ENCODE peak calls at places on chromosomes 12 and 14, in six cellular contexts. L, M, E, F, S and X are unnamed samples.

GRCh38 chr14:82621881-82622450 is 1088.3 kb upstream of the SEL1L start:
- DNase-seq in F (no peak), L (no peak), S (no peak), E (no peak), M (no peak), X (no peak)

GRCh38 chr12:114884535-114884934 is 200.6 kb upstream of the TBX3 start:
- DNase-seq in L (no peak), M (no peak), E (no peak), S (no peak), F (no peak), X (no peak)

GRCh38 chr12:83996671-83997070 is 915.9 kb downstream of the SLC6A15 start:
- DNase-seq in E (no peak), L (no peak), F (no peak), M (no peak), S (no peak), X (no peak)

GRCh38 chr12:77943466-77943865 is 112.8 kb downstream of the NAV3 start:
- DNase-seq in F (no peak), S (peak), L (no peak), M (no peak), E (no peak), X (no peak)

GRCh38 chr12:29157486-29157946 is 8.4 kb downstream of the FAR2 start:
- DNase-seq in M (no peak), L (no peak), S (no peak), E (no peak), F (no peak), X (no peak)

GRCh38 chr12:117352260-117352659 is 9.2 kb downstream of the NOS1 start:
- DNase-seq in E (no peak), F (peak), M (no peak), S (no peak), L (no peak), X (no peak)

GRCh38 chr14:95895720-95896119 is 19.1 kb downstream of the TUNAR start:
- DNase-seq in M (peak), L (no peak), F (no peak), S (peak), E (no peak), X (no peak)

GRCh38 chr12:47776471-47777143 is 3.6 kb downstream of the SLC48A1 start:
- DNase-seq in F (no peak), L (no peak), E (no peak), S (no peak), M (no peak), X (no peak)

GRCh38 chr12:116592116-116592637 is 33.0 kb downstream of the MAP1LC3B2 start:
- DNase-seq in S (no peak), M (no peak), E (peak), F (no peak), L (peak), X (no peak)

GRCh38 chr12:114013601-114014345 is 47.6 kb upstream of the RBM19 start:
- DNase-seq in E (no peak), S (no peak), M (peak), F (peak), L (no peak), X (no peak)

GRCh38 chr12:46808955-46809697 is 16.7 kb downstream of the SLC38A4 start:
- DNase-seq in L (no peak), S (no peak), M (no peak), F (no peak), E (no peak), X (no peak)

GRCh38 chr12:120686151-120686689 is 729 bp upstream of the MLEC start:
- DNase-seq in L (peak), S (peak), E (peak), M (peak), F (peak), X (peak)

GRCh38 chr12:50419112-50419909 is 18.6 kb downstream of the LARP4 start:
- DNase-seq in E (no peak), M (no peak), F (no peak), L (no peak), S (no peak), X (no peak)

GRCh38 chr12:117854339-117855012 is 114.3 kb downstream of the KSR2 start:
- DNase-seq in F (peak), S (peak), L (no peak), M (peak), E (no peak), X (no peak)

GRCh38 chr12:77377116-77377515 is 311.7 kb upstream of the E2F7 start:
- DNase-seq in F (no peak), L (no peak), E (no peak), S (no peak), M (no peak), X (no peak)

GRCh38 chr14:105486974-105487448 is 325 bp downstream of the CRIP1 start:
- DNase-seq in F (no peak), E (peak), M (no peak), L (no peak), S (no peak), X (peak)

GRCh38 chr14:64800000-64800399 is 79.7 kb downstream of the SPTB start:
- DNase-seq in E (no peak), L (no peak), M (peak), S (peak), F (peak), X (no peak)

GRCh38 chr14:104475802-104476201 is 103.8 kb upstream of the C14orf180 start:
- DNase-seq in S (no peak), E (no peak), M (no peak), F (no peak), L (no peak), X (no peak)

GRCh38 chr12:54262403-54262925 is 17.5 kb downstream of the CBX5 start:
- DNase-seq in F (peak), E (no peak), S (no peak), L (no peak), M (no peak), X (no peak)

GRCh38 chr12:89469361-89469760 is 55.2 kb downstream of the GALNT4 start:
- DNase-seq in M (no peak), E (no peak), S (no peak), F (no peak), L (no peak), X (no peak)

GRCh38 chr14:106844608-106845285 is 1318.4 kb downstream of the TMEM121 start:
- DNase-seq in L (peak), S (peak), F (no peak), E (peak), M (peak), X (no peak)

GRCh38 chr12:24596768-24597388 is 352.0 kb downstream of the BCAT1 start:
- DNase-seq in M (peak), F (peak), E (no peak), L (no peak), S (peak), X (no peak)

GRCh38 chr12:81888341-81888740 is 129.2 kb upstream of the PPFIA2 start:
- DNase-seq in E (no peak), S (no peak), F (no peak), L (no peak), M (no peak), X (no peak)

GRCh38 chr12:100127766-100128508 is 14.7 kb downstream of the BLTP3B start:
- DNase-seq in L (no peak), F (no peak), S (no peak), M (peak), E (no peak), X (no peak)

GRCh38 chr14:69896080-69896479 is 16.9 kb downstream of the SMOC1 start:
- DNase-seq in L (no peak), M (no peak), S (no peak), E (no peak), F (no peak), X (no peak)

GRCh38 chr12:71636704-71637115 is 26.9 kb downstream of the ZFC3H1 start:
- DNase-seq in M (peak), S (peak), E (no peak), F (peak), L (no peak), X (no peak)

DNA sequence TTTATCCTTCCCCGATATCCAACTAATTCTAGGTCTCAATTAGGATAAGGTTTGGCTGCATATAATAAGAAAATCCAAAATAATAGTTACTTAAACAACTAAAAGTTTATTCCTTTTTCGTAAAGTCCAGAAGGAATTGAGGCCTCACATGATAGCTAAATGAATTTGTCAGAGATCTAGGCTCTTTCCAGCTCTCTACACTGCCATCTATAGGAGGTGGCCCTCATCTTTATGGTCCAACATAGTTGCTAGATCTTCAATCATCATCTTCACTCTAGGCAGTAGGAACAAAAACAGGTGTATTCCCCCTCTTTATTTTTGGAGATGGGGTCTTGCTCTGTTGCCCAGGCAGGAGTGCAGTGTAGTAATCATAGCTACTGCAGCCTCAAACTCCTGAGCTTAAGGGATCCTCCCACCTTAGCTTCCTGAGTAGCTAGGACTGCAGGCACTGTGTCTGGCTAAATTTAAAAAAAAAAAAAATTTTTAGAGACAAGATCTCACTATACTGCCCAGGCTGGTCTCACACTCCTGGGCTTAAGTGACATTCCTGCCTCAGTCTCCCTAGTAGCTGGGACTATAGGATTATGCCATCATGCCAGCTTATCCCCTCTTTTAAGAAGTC is 46.5 kb upstream of the SAV1 start:
- DNase-seq in F (peak), M (peak), E (no peak), S (no peak), L (no peak), X (no peak)
- TF ChIP-seq CTCF in F (peak), M (peak), E (peak), S (peak), L (peak), X (peak)

DNA sequence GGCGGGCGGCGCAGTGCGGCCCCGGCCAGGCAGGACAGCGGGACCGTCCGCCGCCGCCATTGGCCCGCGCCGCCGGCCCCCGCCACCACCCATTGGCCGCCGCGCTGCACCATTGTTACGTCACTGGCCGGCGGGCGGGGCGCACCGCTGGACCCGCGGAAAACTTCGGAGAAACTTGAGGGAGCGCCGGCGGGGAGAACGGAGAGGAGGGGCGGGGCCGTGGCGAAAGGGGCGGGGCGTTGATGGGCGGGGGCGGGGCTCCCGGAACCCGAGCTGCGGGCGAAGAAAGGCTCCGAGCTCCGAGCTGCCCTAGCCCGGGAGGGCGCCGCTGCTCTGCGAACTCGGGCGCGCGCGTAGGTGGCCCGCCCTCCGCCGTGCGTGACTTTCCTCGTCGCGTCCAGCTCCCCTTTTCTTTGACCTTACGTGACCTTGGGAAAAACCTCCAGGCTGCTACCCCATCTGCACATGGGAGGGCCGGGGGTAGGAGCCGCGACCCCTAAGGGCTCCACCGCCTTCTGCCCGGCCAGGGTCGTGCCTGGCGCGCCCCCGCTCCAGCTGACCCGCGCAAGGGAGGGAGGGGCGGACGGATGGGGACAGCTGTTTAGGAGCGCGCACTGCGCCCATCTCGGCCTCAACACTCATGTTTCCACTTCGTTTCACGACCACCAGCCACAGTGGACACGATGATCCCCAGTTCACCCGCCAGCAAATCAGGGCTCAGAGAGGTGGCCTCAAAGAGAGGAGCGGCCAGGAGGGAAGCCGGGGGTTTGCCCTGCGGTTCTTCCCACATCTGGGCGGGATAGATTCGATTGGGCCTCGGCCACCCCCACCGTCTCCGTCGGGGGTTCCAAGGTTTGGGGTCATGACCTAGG is at the start of gene ANKRD9:
- DNase-seq in E (peak), F (peak), M (peak), S (peak), L (peak), X (peak)
- TF ChIP-seq CTCF in E (no peak), F (no peak), M (no peak), S (no peak), L (no peak), X (no peak)

GRCh38 chr14:72815459-72815858 is 78.4 kb downstream of the DPF3 start:
- DNase-seq in S (no peak), M (no peak), L (no peak), E (no peak), F (no peak), X (no peak)

GRCh38 chr14:72808564-72808963 is 85.3 kb downstream of the DPF3 start:
- DNase-seq in E (no peak), F (no peak), M (no peak), L (no peak), S (no peak), X (no peak)

GRCh38 chr14:72809063-72809462 is 84.8 kb downstream of the DPF3 start:
- DNase-seq in L (no peak), M (no peak), F (no peak), E (no peak), S (no peak), X (no peak)

GRCh38 chr14:72810201-72810600 is 83.7 kb downstream of the DPF3 start:
- DNase-seq in M (no peak), S (no peak), E (no peak), F (no peak), L (no peak), X (no peak)

GRCh38 chr14:72812292-72812851 is 81.5 kb downstream of the DPF3 start:
- DNase-seq in F (peak), E (peak), S (no peak), M (no peak), L (peak), X (no peak)
- TF ChIP-seq CTCF in F (no peak), E (no peak), S (no peak), M (no peak), L (no peak), X (peak)

DNA sequence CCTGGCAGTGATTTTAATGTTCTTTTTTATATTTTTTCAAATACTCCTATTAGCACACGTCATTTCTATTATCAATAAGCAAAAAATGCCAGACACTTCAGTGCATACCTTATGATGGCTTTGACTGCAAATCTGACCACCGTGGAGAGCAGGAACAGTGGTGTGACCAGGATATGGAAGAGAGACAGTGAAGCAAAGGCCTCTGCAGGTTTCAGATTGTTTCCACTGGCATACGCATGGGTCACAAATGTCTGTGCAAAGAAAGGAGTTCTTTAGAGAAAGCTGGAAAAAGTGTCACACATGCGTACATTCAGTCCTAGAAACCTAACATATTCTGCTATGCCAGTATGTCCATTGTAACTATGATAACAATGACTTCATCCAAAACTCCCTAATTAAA is 47.3 kb downstream of the ABCC9 start:
- DNase-seq in F (no peak), L (no peak), M (no peak), E (no peak), S (no peak), X (no peak)
- TF ChIP-seq CTCF in F (no peak), L (no peak), M (no peak), E (no peak), S (no peak), X (no peak)

DNA sequence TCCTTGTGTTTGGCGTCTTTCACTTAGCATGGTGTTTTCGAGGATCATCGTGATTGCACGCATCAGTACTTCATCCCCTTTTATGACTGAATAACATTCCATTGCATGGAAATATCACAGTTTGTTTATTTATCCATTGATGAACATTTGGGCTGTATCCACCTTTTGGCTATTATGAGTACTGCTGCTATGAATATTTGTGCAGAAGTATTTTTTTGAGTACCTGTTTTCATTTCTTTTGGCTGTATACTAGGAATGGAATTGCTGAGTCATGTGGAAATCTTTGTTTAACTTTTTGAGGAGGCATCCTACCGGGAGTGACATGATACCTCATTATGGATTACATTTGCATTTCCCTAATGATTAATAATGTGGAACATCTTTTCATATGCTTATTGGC is 66.4 kb downstream of the WNK1 start:
- DNase-seq in F (no peak), M (no peak), L (no peak), S (no peak), E (no peak), X (no peak)
- TF ChIP-seq CTCF in F (no peak), M (no peak), L (no peak), S (no peak), E (no peak), X (no peak)

DNA sequence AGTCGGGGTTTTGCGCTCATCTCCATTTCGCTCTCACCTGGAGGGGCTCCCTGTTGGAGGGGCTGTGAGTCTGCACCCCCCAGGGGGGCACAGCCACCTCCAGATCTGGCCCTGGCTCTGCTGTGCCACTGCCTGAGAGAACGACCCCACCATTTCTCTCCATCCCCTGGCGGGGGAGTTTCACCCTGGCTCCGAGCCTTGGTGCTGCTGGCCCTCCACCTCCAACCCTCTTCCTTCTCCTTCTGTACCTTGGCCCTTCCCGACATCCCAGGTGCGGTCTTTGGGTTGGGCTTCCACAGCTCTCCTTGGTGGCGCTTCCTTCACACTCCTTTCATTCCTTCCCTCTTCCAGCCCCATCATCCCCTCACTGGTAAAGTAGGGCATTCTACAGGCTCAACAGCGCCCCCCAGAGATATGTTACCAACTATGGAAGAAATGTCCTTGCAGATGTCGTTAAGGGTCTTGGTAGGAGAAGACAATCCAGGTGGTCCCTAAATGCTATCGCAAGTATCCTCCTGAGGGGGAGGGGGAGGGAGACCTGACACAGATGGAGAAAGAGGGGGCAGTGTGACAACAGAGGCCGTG is 16.3 kb downstream of the SERPINA1 start:
- DNase-seq in S (no peak), F (no peak), L (no peak), M (no peak), E (no peak), X (no peak)
- TF ChIP-seq CTCF in S (no peak), F (no peak), L (no peak), M (peak), E (no peak), X (no peak)

GRCh38 chr12:67943295-67943892 is 45.9 kb upstream of the IFNG-AS1 start:
- DNase-seq in M (peak), F (peak), S (peak), L (peak), E (peak), X (peak)
- TF ChIP-seq CTCF in M (peak), F (peak), S (peak), L (peak), E (peak), X (peak)

DNA sequence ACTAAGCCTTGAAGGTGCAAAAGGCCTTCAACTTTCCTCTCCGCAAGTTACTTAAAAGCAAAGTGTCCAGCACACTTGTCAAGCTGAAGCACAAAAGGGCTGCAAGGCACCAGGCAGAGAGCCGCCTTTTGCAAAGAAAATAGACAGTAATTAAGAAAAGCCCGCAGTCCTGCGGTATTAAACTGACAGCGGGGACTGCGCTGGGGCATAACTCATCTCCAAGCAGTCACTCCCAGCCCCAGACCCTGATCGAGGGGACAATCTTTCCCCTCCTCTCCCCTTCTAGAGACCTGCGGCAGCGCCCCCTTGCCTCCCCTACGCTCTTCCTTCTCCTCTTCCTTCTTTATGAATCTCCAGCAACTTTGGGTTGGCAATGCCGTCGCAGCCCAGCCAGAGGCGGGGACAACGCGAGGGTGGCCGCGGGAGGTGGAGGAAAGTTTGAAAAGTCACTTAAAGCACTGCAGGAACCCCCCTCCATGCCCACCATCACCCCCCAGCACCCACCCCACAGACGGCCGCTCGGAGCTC is 200.9 kb upstream of the CAND1 start:
- DNase-seq in E (peak), S (no peak), F (peak), M (peak), L (no peak), X (no peak)
- TF ChIP-seq CTCF in E (no peak), S (peak), F (no peak), M (peak), L (no peak), X (peak)

DNA sequence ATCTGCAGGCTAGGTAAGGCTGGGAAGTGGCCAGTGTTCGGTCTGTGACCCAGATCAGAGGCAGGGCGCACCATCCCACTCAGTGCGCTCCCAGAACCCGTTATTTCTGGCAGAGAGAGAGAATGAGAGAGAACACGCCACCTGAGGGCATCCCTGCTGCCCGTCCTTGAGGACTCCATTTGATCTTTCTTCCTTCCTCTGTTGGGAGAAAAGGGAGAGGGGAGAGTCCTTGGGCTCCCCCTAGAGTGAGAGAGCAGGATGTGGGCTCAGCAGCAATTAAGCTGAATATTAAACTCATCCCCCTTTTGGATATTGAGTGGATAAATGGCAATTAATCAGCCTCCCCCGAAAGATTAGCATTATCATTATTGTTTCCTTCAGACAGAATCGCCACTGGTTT is 70.6 kb downstream of the IFT43 start:
- DNase-seq in L (no peak), E (no peak), M (peak), F (no peak), S (peak), X (no peak)
- TF ChIP-seq CTCF in L (no peak), E (no peak), M (peak), F (peak), S (peak), X (no peak)

GRCh38 chr14:86166541-86166940 is 636.6 kb downstream of the FLRT2 start:
- DNase-seq in F (no peak), E (no peak), L (no peak), S (no peak), M (no peak), X (no peak)
- TF ChIP-seq CTCF in F (no peak), E (no peak), L (no peak), S (no peak), M (no peak), X (no peak)